ENCODE peak calls at places on chromosomes 12 and 14, in five cellular contexts. Y, C, S, Z and T are unnamed samples.

GRCh38 chr12:130519-130918 is 64.0 kb downstream of the IQSEC3 start:
- DNase-seq in S (no peak), Y (no peak), C (no peak), Z (no peak), T (no peak)

GRCh38 chr12:70919597-70920035 is 922 bp downstream of the PTPRR start:
- DNase-seq in Y (no peak), S (no peak), Z (no peak), C (no peak), T (no peak)

GRCh38 chr12:99984271-99985128 is at the start of gene ANKS1B:
- DNase-seq in Y (peak; percentile 68), Z (no peak), C (no peak), S (peak; percentile 83), T (peak; percentile 25)

GRCh38 chr14:50527970-50528369 is 4.4 kb downstream of the MAP4K5 start:
- DNase-seq in S (no peak), Z (no peak), Y (no peak), C (no peak), T (no peak)

GRCh38 chr12:19800884-19801283 is 361.6 kb downstream of the AEBP2 start:
- DNase-seq in C (no peak), Z (peak; percentile 48), S (no peak), Y (no peak), T (no peak)

GRCh38 chr12:51972849-51973273 is 21.4 kb downstream of the ACVR1B start:
- DNase-seq in Y (no peak), C (no peak), S (no peak), Z (no peak), T (no peak)

GRCh38 chr12:113089839-113090238 is 33.3 kb downstream of the DTX1 start:
- DNase-seq in S (no peak), C (no peak), Y (no peak), Z (no peak), T (no peak)

GRCh38 chr12:1562813-1563412 is 31.5 kb downstream of the FBXL14 start:
- DNase-seq in Y (no peak), S (no peak), Z (no peak), C (no peak), T (no peak)

GRCh38 chr12:42570076-42570475 is 19.5 kb downstream of the PRICKLE1 start:
- DNase-seq in Y (no peak), S (no peak), Z (no peak), C (no peak), T (no peak)

GRCh38 chr12:4621511-4621910 is 27.3 kb downstream of the AKAP3 start:
- DNase-seq in S (no peak), C (no peak), Y (no peak), Z (no peak), T (no peak)

GRCh38 chr14:102201369-102201748 is 61.7 kb downstream of the WDR20 start:
- DNase-seq in Z (peak; percentile 41), C (no peak), Y (no peak), S (no peak), T (no peak)
- TF ChIP-seq SUZ12 in Z (no peak), C (no peak), Y (no peak), S (no peak), T (no peak)

GRCh38 chr12:109739747-109740693 is 26.4 kb downstream of the FAM222A start:
- DNase-seq in Z (no peak), Y (peak; percentile 62), S (peak; percentile 77), C (no peak), T (peak; percentile 32)
- TF ChIP-seq SUZ12 in Z (no peak), Y (no peak), S (no peak), C (no peak), T (no peak)

GRCh38 chr12:53052419-53053222 is 2.8 kb downstream of the TNS2 start:
- DNase-seq in Z (no peak), Y (no peak), C (no peak), S (no peak), T (no peak)
- TF ChIP-seq SUZ12 in Z (no peak), Y (no peak), C (no peak), S (no peak), T (no peak)

DNA sequence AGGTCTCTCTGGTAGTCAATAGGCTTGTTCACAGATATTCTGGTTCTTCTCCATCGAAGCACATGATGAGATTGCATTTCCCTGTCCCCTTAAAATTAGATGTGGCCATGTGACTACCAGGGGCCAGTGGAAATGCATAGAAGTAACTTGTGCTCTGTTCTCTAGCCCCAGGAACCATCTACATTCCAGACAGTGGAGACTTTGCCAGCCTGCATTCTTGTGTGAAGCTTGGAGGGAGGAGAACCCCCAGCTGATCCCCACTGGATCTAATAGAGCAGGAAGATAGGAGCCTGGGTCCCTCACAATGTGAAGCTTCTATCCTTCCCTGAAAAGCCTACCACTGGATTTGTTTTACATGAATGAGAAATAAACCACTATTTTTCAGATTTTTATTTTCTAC is 130.1 kb downstream of the KITLG start:
- DNase-seq in Z (no peak), C (no peak), Y (no peak), S (no peak), T (no peak)
- TF ChIP-seq SUZ12 in Z (no peak), C (no peak), Y (no peak), S (no peak), T (no peak)

GRCh38 chr14:105622329-105622955 is 96.1 kb downstream of the TMEM121 start:
- DNase-seq in C (no peak), Z (no peak), S (no peak), Y (no peak), T (no peak)

GRCh38 chr14:105632010-105632409 is 105.6 kb downstream of the TMEM121 start:
- DNase-seq in S (no peak), Y (no peak), Z (no peak), C (no peak), T (no peak)

GRCh38 chr14:105629886-105630215 is 103.5 kb downstream of the TMEM121 start:
- DNase-seq in Y (no peak), C (no peak), S (no peak), Z (no peak), T (no peak)

GRCh38 chr14:105627701-105628100 is 101.3 kb downstream of the TMEM121 start:
- DNase-seq in Y (no peak), S (no peak), Z (no peak), C (no peak), T (no peak)
- TF ChIP-seq SUZ12 in Y (no peak), S (no peak), Z (no peak), C (no peak), T (no peak)

GRCh38 chr12:61250303-61250702 is 1009.9 kb upstream of the USP15 start:
- DNase-seq in C (no peak), S (no peak), Z (no peak), Y (no peak), T (no peak)

GRCh38 chr12:61251076-61251475 is 1009.1 kb upstream of the USP15 start:
- DNase-seq in Z (no peak), C (no peak), S (no peak), Y (no peak), T (no peak)

DNA sequence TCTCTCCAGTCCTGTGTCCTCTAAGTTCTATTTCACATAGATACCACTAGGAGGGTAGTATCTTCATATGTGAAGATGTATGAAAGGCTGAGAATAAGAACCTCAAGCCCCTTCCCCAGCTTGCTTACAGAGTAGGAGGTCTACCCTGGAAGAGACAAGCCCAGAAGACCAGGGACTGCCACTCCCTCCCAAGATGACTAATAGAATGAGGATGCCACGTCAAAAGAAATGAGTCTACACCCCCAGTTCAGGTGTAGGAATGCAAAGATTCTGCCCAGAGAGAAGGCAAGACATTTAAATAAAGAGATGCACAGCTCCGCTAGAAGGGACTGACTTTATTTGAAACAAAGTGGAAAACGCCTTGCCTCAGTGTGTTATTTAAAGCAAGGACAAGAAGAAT is 1006.0 kb upstream of the USP15 start:
- DNase-seq in S (no peak), Y (no peak), Z (no peak), C (no peak), T (no peak)
- TF ChIP-seq SUZ12 in S (no peak), Y (no peak), Z (no peak), C (no peak), T (no peak)

GRCh38 chr14:59897757-59898383 is 22.1 kb upstream of the LRRC9 start:
- DNase-seq in Y (peak; percentile 58), S (no peak), Z (no peak), C (peak; percentile 30), T (peak; percentile 23)
- TF ChIP-seq SUZ12 in Y (no peak), S (no peak), Z (no peak), C (no peak), T (no peak)

DNA sequence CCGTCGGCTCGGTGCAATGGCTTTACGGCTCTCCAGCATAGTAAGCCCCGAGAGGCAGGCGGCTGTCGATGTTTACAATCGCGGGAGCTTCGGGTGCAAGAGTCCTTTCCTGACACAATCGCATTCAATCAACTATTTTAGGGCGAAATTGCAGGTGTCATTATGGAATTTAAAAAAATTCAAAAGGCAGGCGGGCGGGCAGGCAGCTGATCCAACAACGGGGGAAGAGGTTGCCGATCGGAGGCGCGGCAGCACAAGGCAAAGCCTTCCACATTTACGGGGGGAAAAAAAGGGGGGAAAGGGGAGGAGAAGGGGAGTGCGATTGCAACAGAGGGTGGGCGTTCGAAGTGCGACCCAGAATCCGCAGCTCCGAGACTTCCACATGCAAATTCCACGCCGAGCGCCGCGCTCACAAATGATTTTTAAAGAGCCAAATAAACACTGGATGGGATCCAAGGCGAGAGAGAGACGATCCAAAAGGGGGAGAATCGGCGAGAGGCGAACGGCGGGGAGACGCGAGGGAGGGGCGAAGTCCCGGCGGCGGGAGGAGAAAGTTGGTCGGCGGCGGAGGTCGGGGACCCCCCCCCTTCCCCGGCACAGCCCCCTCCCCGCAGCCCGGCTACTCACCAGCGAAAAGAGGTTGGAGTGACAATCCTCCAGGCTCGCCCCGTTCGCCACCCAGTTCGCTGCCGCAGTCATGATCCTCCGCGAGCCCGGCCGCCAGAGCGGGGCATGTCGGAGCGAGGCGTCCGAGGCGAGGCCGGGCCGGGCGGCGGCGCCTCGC is 868 bp downstream of the MED13L start:
- DNase-seq in S (peak; percentile 66), Z (no peak), C (peak; percentile 71), Y (peak; percentile 38), T (no peak)
- TF ChIP-seq SUZ12 in S (no peak), Z (no peak), C (no peak), Y (no peak), T (no peak)

GRCh38 chr12:45543887-45544286 is 185.6 kb upstream of the ARID2 start:
- DNase-seq in C (peak; percentile 53), S (no peak), Z (peak; percentile 56), Y (peak; percentile 75), T (peak; percentile 80)
- TF ChIP-seq SUZ12 in C (no peak), S (no peak), Z (no peak), Y (no peak), T (no peak)

DNA sequence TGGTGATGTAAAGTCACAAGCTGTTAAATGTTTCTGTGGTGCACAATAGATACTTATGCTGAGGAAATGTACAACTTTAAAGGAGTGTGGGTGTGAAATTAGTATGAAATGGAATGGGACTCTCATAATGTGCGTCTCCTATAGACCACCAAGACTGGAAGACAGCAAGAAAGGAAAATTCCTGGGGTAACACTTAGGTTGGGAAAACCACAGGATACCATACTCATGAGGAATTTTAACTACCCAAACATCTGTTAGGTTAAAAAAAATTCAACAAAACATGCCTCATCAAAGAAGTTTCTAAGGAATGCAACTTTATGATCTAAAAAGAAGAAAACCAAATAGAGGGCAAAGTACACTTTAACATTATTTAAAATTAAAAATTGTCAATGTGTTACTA is 113.7 kb upstream of the MYF6 start:
- DNase-seq in Y (no peak), Z (no peak), S (no peak), C (no peak), T (no peak)
- TF ChIP-seq SUZ12 in Y (no peak), Z (no peak), S (no peak), C (no peak), T (no peak)